ENCODE peak calls at places on chromosomes 3 and 15, in ten cellular contexts. One of them, this sample, is unnamed.
A peak's percentile ranks its signal among the peaks of the same experiment; 100 is the strongest.

GRCh38 chr3:169771651-169772529 is 1.3 kb upstream of the MYNN start:
- DNase-seq in stomach: peak; percentile 46
- DNase-seq in spleen: no peak
- DNase-seq in endothelial cell of umbilical vein: peak; percentile 95
- DNase-seq in K562: peak; percentile 83
- DNase-seq in breast epithelium: no peak
- DNase-seq in HCT116: peak; percentile 65
- DNase-seq in esophagus muscularis mucosa: no peak
- DNase-seq in HepG2: peak; percentile 79
- DNase-seq in Panc1: peak; percentile 87
- DNase-seq in this sample: peak; percentile 48

GRCh38 chr15:56496635-56497034 is 31.7 kb upstream of the MNS1 start:
- DNase-seq in esophagus muscularis mucosa: no peak
- DNase-seq in stomach: no peak
- DNase-seq in HepG2: peak; percentile 60
- DNase-seq in HCT116: peak; percentile 67
- DNase-seq in breast epithelium: no peak
- DNase-seq in endothelial cell of umbilical vein: peak; percentile 78
- DNase-seq in Panc1: peak; percentile 64
- DNase-seq in spleen: no peak
- DNase-seq in K562: peak; percentile 69
- DNase-seq in this sample: no peak

GRCh38 chr3:43185656-43186375 is 79.9 kb upstream of the POMGNT2 start:
- DNase-seq in breast epithelium: no peak
- DNase-seq in K562: no peak
- DNase-seq in Panc1: no peak
- DNase-seq in stomach: no peak
- DNase-seq in endothelial cell of umbilical vein: peak; percentile 89
- DNase-seq in HCT116: no peak
- DNase-seq in spleen: no peak
- DNase-seq in esophagus muscularis mucosa: no peak
- DNase-seq in HepG2: no peak
- DNase-seq in this sample: no peak

GRCh38 chr15:38708672-38709188 is 144.1 kb upstream of the RASGRP1 start:
- DNase-seq in Panc1: no peak
- DNase-seq in stomach: no peak
- DNase-seq in K562: no peak
- DNase-seq in HepG2: no peak
- DNase-seq in breast epithelium: no peak
- DNase-seq in endothelial cell of umbilical vein: peak; percentile 21
- DNase-seq in HCT116: no peak
- DNase-seq in spleen: no peak
- DNase-seq in esophagus muscularis mucosa: no peak
- DNase-seq in this sample: no peak

GRCh38 chr3:188326111-188326510 is 172.2 kb downstream of the LPP start:
- DNase-seq in esophagus muscularis mucosa: no peak
- DNase-seq in HCT116: no peak
- DNase-seq in breast epithelium: no peak
- DNase-seq in stomach: no peak
- DNase-seq in HepG2: no peak
- DNase-seq in Panc1: no peak
- DNase-seq in endothelial cell of umbilical vein: no peak
- DNase-seq in spleen: no peak
- DNase-seq in K562: no peak
- DNase-seq in this sample: no peak

GRCh38 chr3:156648086-156648485 is 26.3 kb upstream of the TIPARP start:
- DNase-seq in K562: no peak
- DNase-seq in esophagus muscularis mucosa: no peak
- DNase-seq in Panc1: no peak
- DNase-seq in HepG2: no peak
- DNase-seq in stomach: no peak
- DNase-seq in HCT116: no peak
- DNase-seq in endothelial cell of umbilical vein: no peak
- DNase-seq in breast epithelium: no peak
- DNase-seq in spleen: no peak
- DNase-seq in this sample: no peak

GRCh38 chr3:99442599-99442998 is 195.8 kb upstream of the COL8A1 start:
- DNase-seq in HepG2: no peak
- DNase-seq in K562: no peak
- DNase-seq in HCT116: no peak
- DNase-seq in spleen: no peak
- DNase-seq in stomach: no peak
- DNase-seq in Panc1: no peak
- DNase-seq in esophagus muscularis mucosa: no peak
- DNase-seq in endothelial cell of umbilical vein: no peak
- DNase-seq in breast epithelium: no peak
- DNase-seq in this sample: no peak

GRCh38 chr3:31193871-31194270 is 299.4 kb upstream of the GADL1 start:
- DNase-seq in stomach: no peak
- DNase-seq in spleen: no peak
- DNase-seq in endothelial cell of umbilical vein: no peak
- DNase-seq in Panc1: no peak
- DNase-seq in K562: no peak
- DNase-seq in breast epithelium: no peak
- DNase-seq in HepG2: no peak
- DNase-seq in esophagus muscularis mucosa: no peak
- DNase-seq in HCT116: no peak
- DNase-seq in this sample: no peak

GRCh38 chr15:55937040-55937439 is 56.4 kb downstream of the NEDD4 start:
- DNase-seq in stomach: no peak
- DNase-seq in spleen: no peak
- DNase-seq in endothelial cell of umbilical vein: peak; percentile 94
- DNase-seq in K562: peak; percentile 50
- DNase-seq in breast epithelium: no peak
- DNase-seq in esophagus muscularis mucosa: no peak
- DNase-seq in HCT116: no peak
- DNase-seq in HepG2: no peak
- DNase-seq in Panc1: no peak
- DNase-seq in this sample: no peak

GRCh38 chr15:66698318-66698961 is 3.6 kb upstream of the SMAD6 start:
- DNase-seq in esophagus muscularis mucosa: no peak
- DNase-seq in HepG2: peak; percentile 67
- DNase-seq in endothelial cell of umbilical vein: peak; percentile 71
- DNase-seq in stomach: peak; percentile 77
- DNase-seq in HCT116: peak; percentile 61
- DNase-seq in breast epithelium: no peak
- DNase-seq in spleen: no peak
- DNase-seq in K562: peak; percentile 73
- DNase-seq in Panc1: no peak
- DNase-seq in this sample: peak; percentile 76

GRCh38 chr3:142647856-142648255 is 51.7 kb downstream of the PLS1 start:
- DNase-seq in K562: peak; percentile 18
- DNase-seq in breast epithelium: no peak
- DNase-seq in stomach: no peak
- DNase-seq in HepG2: peak; percentile 10
- DNase-seq in Panc1: peak; percentile 68
- DNase-seq in esophagus muscularis mucosa: no peak
- DNase-seq in endothelial cell of umbilical vein: no peak
- DNase-seq in spleen: no peak
- DNase-seq in HCT116: peak; percentile 32
- DNase-seq in this sample: peak; percentile 64

GRCh38 chr15:41885841-41886240 is 8.0 kb downstream of the SPTBN5 start:
- DNase-seq in HepG2: no peak
- DNase-seq in Panc1: no peak
- DNase-seq in esophagus muscularis mucosa: no peak
- DNase-seq in HCT116: no peak
- DNase-seq in stomach: no peak
- DNase-seq in K562: no peak
- DNase-seq in spleen: no peak
- DNase-seq in endothelial cell of umbilical vein: no peak
- DNase-seq in breast epithelium: no peak
- DNase-seq in this sample: no peak

GRCh38 chr3:185784317-185784716 is 40.5 kb downstream of the IGF2BP2 start:
- DNase-seq in K562: no peak
- DNase-seq in endothelial cell of umbilical vein: no peak
- DNase-seq in spleen: no peak
- DNase-seq in HCT116: no peak
- DNase-seq in Panc1: no peak
- DNase-seq in stomach: no peak
- DNase-seq in breast epithelium: no peak
- DNase-seq in esophagus muscularis mucosa: no peak
- DNase-seq in HepG2: no peak
- DNase-seq in this sample: no peak

GRCh38 chr3:98534734-98535133 is 3.0 kb downstream of the GPR15 start:
- DNase-seq in endothelial cell of umbilical vein: no peak
- DNase-seq in spleen: no peak
- DNase-seq in HepG2: no peak
- DNase-seq in breast epithelium: no peak
- DNase-seq in K562: no peak
- DNase-seq in HCT116: no peak
- DNase-seq in esophagus muscularis mucosa: no peak
- DNase-seq in Panc1: no peak
- DNase-seq in stomach: no peak
- DNase-seq in this sample: no peak

GRCh38 chr3:122514123-122515019 is at the start of gene KPNA1:
- DNase-seq in stomach: peak; percentile 87
- DNase-seq in endothelial cell of umbilical vein: peak; percentile 92
- DNase-seq in K562: peak; percentile 87
- DNase-seq in HepG2: peak; percentile 76
- DNase-seq in esophagus muscularis mucosa: peak; percentile 94
- DNase-seq in Panc1: peak; percentile 69
- DNase-seq in HCT116: peak; percentile 73
- DNase-seq in breast epithelium: peak; percentile 78
- DNase-seq in spleen: peak; percentile 98
- DNase-seq in this sample: peak; percentile 88
- TF ChIP-seq POLR2AphosphoS5 in stomach: peak; percentile 98
- TF ChIP-seq POLR2AphosphoS5 in endothelial cell of umbilical vein: peak; percentile 93
- TF ChIP-seq POLR2AphosphoS5 in K562: peak; percentile 89
- TF ChIP-seq POLR2AphosphoS5 in HepG2: peak; percentile 81
- TF ChIP-seq POLR2AphosphoS5 in esophagus muscularis mucosa: peak; percentile 99
- TF ChIP-seq POLR2AphosphoS5 in Panc1: peak; percentile 88
- TF ChIP-seq POLR2AphosphoS5 in HCT116: peak; percentile 96
- TF ChIP-seq POLR2AphosphoS5 in breast epithelium: peak; percentile 89
- TF ChIP-seq POLR2AphosphoS5 in spleen: peak; percentile 99
- TF ChIP-seq POLR2AphosphoS5 in this sample: peak; percentile 99

GRCh38 chr3:126267976-126268615 is 87.7 kb upstream of the ALDH1L1 start:
- DNase-seq in Panc1: no peak
- DNase-seq in stomach: no peak
- DNase-seq in breast epithelium: no peak
- DNase-seq in HepG2: no peak
- DNase-seq in spleen: peak; percentile 42
- DNase-seq in endothelial cell of umbilical vein: no peak
- DNase-seq in esophagus muscularis mucosa: peak; percentile 75
- DNase-seq in K562: no peak
- DNase-seq in HCT116: no peak
- DNase-seq in this sample: no peak

GRCh38 chr3:126266291-126266840 is 86.0 kb upstream of the ALDH1L1 start:
- DNase-seq in spleen: no peak
- DNase-seq in Panc1: no peak
- DNase-seq in K562: no peak
- DNase-seq in HCT116: no peak
- DNase-seq in endothelial cell of umbilical vein: no peak
- DNase-seq in esophagus muscularis mucosa: no peak
- DNase-seq in HepG2: no peak
- DNase-seq in breast epithelium: peak; percentile 66
- DNase-seq in stomach: peak; percentile 87
- DNase-seq in this sample: peak; percentile 34

GRCh38 chr3:126266850-126267168 is 86.4 kb upstream of the ALDH1L1 start:
- DNase-seq in esophagus muscularis mucosa: peak; percentile 77
- DNase-seq in K562: no peak
- DNase-seq in endothelial cell of umbilical vein: no peak
- DNase-seq in HepG2: no peak
- DNase-seq in stomach: no peak
- DNase-seq in spleen: no peak
- DNase-seq in Panc1: no peak
- DNase-seq in HCT116: no peak
- DNase-seq in breast epithelium: no peak
- DNase-seq in this sample: no peak

GRCh38 chr3:126268866-126269265 is 88.3 kb downstream of the KLF15 start:
- DNase-seq in Panc1: no peak
- DNase-seq in esophagus muscularis mucosa: peak; percentile 87
- DNase-seq in K562: no peak
- DNase-seq in HCT116: no peak
- DNase-seq in endothelial cell of umbilical vein: no peak
- DNase-seq in breast epithelium: no peak
- DNase-seq in spleen: no peak
- DNase-seq in stomach: no peak
- DNase-seq in HepG2: no peak
- DNase-seq in this sample: no peak

GRCh38 chr3:126267169-126267975 is 87.0 kb upstream of the ALDH1L1 start:
- DNase-seq in Panc1: no peak
- DNase-seq in esophagus muscularis mucosa: peak; percentile 94
- DNase-seq in breast epithelium: peak; percentile 74
- DNase-seq in HCT116: peak; percentile 35
- DNase-seq in K562: no peak
- DNase-seq in stomach: peak; percentile 83
- DNase-seq in spleen: no peak
- DNase-seq in HepG2: peak; percentile 88
- DNase-seq in endothelial cell of umbilical vein: peak; percentile 89
- DNase-seq in this sample: peak; percentile 49
- H3K4me3 ChIP-seq in Panc1: peak overlapping the region; percentile 56
- H3K4me3 ChIP-seq in esophagus muscularis mucosa: peak overlapping the region; percentile 36
- H3K4me3 ChIP-seq in breast epithelium: peak overlapping the region; percentile 43
- H3K4me3 ChIP-seq in HCT116: peak overlapping the region; percentile 63
- H3K4me3 ChIP-seq in K562: no peak overlapping the region
- H3K4me3 ChIP-seq in stomach: peak overlapping the region; percentile 40
- H3K4me3 ChIP-seq in spleen: peak overlapping the region; percentile 31
- H3K4me3 ChIP-seq in HepG2: peak overlapping the region; percentile 67
- H3K4me3 ChIP-seq in endothelial cell of umbilical vein: peak overlapping the region; percentile 14
- H3K4me3 ChIP-seq in this sample: peak overlapping the region; percentile 38

DNA sequence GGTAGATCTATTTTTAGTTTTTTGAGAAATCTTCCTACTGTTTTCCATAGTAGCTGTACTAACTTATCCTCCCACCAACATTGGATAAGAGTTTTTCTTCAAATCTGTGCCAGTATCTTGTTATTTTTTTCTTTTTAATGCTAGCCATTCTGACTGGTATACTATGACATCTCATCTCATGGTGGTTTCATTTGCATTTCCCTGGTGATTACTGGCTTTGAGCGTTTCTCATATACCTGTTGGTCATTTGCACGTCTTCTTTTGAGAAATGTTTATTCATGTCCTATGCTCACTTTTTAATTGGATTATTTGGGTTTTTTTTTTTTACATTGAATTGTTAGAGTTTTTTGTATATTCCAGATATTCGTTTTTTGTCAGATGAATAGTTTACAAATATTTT is 398.1 kb downstream of the OCA2 start:
- DNase-seq in spleen: no peak
- DNase-seq in HCT116: no peak
- DNase-seq in esophagus muscularis mucosa: no peak
- DNase-seq in HepG2: no peak
- DNase-seq in Panc1: no peak
- DNase-seq in breast epithelium: no peak
- DNase-seq in K562: no peak
- DNase-seq in endothelial cell of umbilical vein: no peak
- DNase-seq in stomach: no peak
- DNase-seq in this sample: no peak
- H3K9me3 ChIP-seq in spleen: no peaks in the 10 kb centered on the region
- H3K9me3 ChIP-seq in HCT116: peaks cover 55% of the 10 kb centered on the region
- H3K9me3 ChIP-seq in esophagus muscularis mucosa: no peaks in the 10 kb centered on the region
- H3K9me3 ChIP-seq in HepG2: no peaks in the 10 kb centered on the region
- H3K9me3 ChIP-seq in Panc1: no peaks in the 10 kb centered on the region
- H3K9me3 ChIP-seq in breast epithelium: no peaks in the 10 kb centered on the region
- H3K9me3 ChIP-seq in K562: no peaks in the 10 kb centered on the region
- H3K9me3 ChIP-seq in endothelial cell of umbilical vein: peaks cover 8% of the 10 kb centered on the region
- H3K9me3 ChIP-seq in stomach: no peaks in the 10 kb centered on the region
- H3K9me3 ChIP-seq in this sample: peaks cover 10% of the 10 kb centered on the region

DNA sequence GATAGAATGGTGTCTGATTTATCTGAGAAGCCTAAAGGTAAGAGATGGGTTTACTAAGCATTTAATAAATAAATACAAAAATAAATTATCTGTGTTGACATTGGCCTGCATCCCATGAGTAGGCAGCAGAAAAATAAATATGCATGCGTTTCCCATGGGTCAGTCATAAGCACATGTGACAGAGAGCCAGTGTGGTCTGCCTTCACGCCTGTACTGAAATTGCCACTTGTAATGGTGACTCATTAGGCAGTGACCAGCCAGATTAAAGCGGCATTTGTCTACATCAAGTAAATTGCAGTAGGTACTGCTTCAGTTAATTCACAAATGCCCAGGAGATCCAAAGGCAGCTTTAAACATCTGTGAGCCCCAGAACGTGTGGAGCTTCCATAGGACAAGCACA is 399.6 kb downstream of the NAALADL2 start:
- DNase-seq in stomach: peak; percentile 30
- DNase-seq in breast epithelium: no peak
- DNase-seq in endothelial cell of umbilical vein: no peak
- DNase-seq in K562: no peak
- DNase-seq in Panc1: no peak
- DNase-seq in HepG2: no peak
- DNase-seq in esophagus muscularis mucosa: no peak
- DNase-seq in HCT116: no peak
- DNase-seq in spleen: no peak
- DNase-seq in this sample: no peak
- TF ChIP-seq POLR2AphosphoS5 in stomach: peak; percentile 20
- TF ChIP-seq POLR2AphosphoS5 in breast epithelium: no peak
- TF ChIP-seq POLR2AphosphoS5 in endothelial cell of umbilical vein: no peak
- TF ChIP-seq POLR2AphosphoS5 in K562: no peak
- TF ChIP-seq POLR2AphosphoS5 in Panc1: no peak
- TF ChIP-seq POLR2AphosphoS5 in HepG2: no peak
- TF ChIP-seq POLR2AphosphoS5 in esophagus muscularis mucosa: no peak
- TF ChIP-seq POLR2AphosphoS5 in HCT116: no peak
- TF ChIP-seq POLR2AphosphoS5 in spleen: no peak
- TF ChIP-seq POLR2AphosphoS5 in this sample: no peak